ENCODE peak calls at places on chromosomes 3 and 15, in seven cellular contexts. One of them, this sample, is unnamed.

GRCh38 chr3:194043516-194043915 is 92.4 kb upstream of the HES1 start:
- DNase-seq in T-helper 2 cell: no peak
- DNase-seq in thyroid gland: no peak
- DNase-seq in activated gamma-delta T cell treated with Interleukin-2 at 50 U/mL for 16 hours: no peak
- DNase-seq in NCI-H2029: no peak
- DNase-seq in activated CD8-positive, alpha-beta memory T cell treated with anti-CD3 and anti-CD28 coated beads for 1 hour: no peak
- DNase-seq in heart right ventricle: no peak
- DNase-seq in this sample: no peak

GRCh38 chr15:69713726-69714559 is 261.3 kb downstream of the RPLP1 start:
- DNase-seq in T-helper 2 cell: no peak
- DNase-seq in thyroid gland: no peak
- DNase-seq in activated gamma-delta T cell treated with Interleukin-2 at 50 U/mL for 16 hours: peak; percentile 77
- DNase-seq in NCI-H2029: no peak
- DNase-seq in activated CD8-positive, alpha-beta memory T cell treated with anti-CD3 and anti-CD28 coated beads for 1 hour: peak; percentile 40
- DNase-seq in heart right ventricle: no peak
- DNase-seq in this sample: no peak

GRCh38 chr15:96497951-96498350 is 167.5 kb downstream of the NR2F2 start:
- DNase-seq in T-helper 2 cell: no peak
- DNase-seq in thyroid gland: no peak
- DNase-seq in activated gamma-delta T cell treated with Interleukin-2 at 50 U/mL for 16 hours: no peak
- DNase-seq in NCI-H2029: no peak
- DNase-seq in activated CD8-positive, alpha-beta memory T cell treated with anti-CD3 and anti-CD28 coated beads for 1 hour: no peak
- DNase-seq in heart right ventricle: no peak
- DNase-seq in this sample: no peak

GRCh38 chr3:17258823-17259436 is 374.2 kb downstream of the PLCL2 start:
- DNase-seq in T-helper 2 cell: no peak
- DNase-seq in thyroid gland: no peak
- DNase-seq in activated gamma-delta T cell treated with Interleukin-2 at 50 U/mL for 16 hours: peak; percentile 17
- DNase-seq in NCI-H2029: peak; percentile 9
- DNase-seq in activated CD8-positive, alpha-beta memory T cell treated with anti-CD3 and anti-CD28 coated beads for 1 hour: no peak
- DNase-seq in heart right ventricle: peak; percentile 5
- DNase-seq in this sample: no peak

GRCh38 chr3:160133757-160134156 is 91.5 kb upstream of the C3orf80 start:
- DNase-seq in T-helper 2 cell: no peak
- DNase-seq in thyroid gland: no peak
- DNase-seq in activated gamma-delta T cell treated with Interleukin-2 at 50 U/mL for 16 hours: no peak
- DNase-seq in NCI-H2029: no peak
- DNase-seq in activated CD8-positive, alpha-beta memory T cell treated with anti-CD3 and anti-CD28 coated beads for 1 hour: no peak
- DNase-seq in heart right ventricle: no peak
- DNase-seq in this sample: no peak

GRCh38 chr3:194705227-194705626 is 19.5 kb downstream of the FAM43A start:
- DNase-seq in T-helper 2 cell: no peak
- DNase-seq in thyroid gland: no peak
- DNase-seq in activated gamma-delta T cell treated with Interleukin-2 at 50 U/mL for 16 hours: no peak
- DNase-seq in NCI-H2029: no peak
- DNase-seq in activated CD8-positive, alpha-beta memory T cell treated with anti-CD3 and anti-CD28 coated beads for 1 hour: no peak
- DNase-seq in heart right ventricle: no peak
- DNase-seq in this sample: no peak

GRCh38 chr3:111076732-111077131 is 5.1 kb downstream of the NECTIN3 start:
- DNase-seq in T-helper 2 cell: no peak
- DNase-seq in thyroid gland: peak; percentile 36
- DNase-seq in activated gamma-delta T cell treated with Interleukin-2 at 50 U/mL for 16 hours: no peak
- DNase-seq in NCI-H2029: no peak
- DNase-seq in activated CD8-positive, alpha-beta memory T cell treated with anti-CD3 and anti-CD28 coated beads for 1 hour: no peak
- DNase-seq in heart right ventricle: no peak
- DNase-seq in this sample: no peak

GRCh38 chr3:70982274-70982673 is 601.3 kb downstream of the FOXP1 start:
- DNase-seq in T-helper 2 cell: no peak
- DNase-seq in thyroid gland: no peak
- DNase-seq in activated gamma-delta T cell treated with Interleukin-2 at 50 U/mL for 16 hours: no peak
- DNase-seq in NCI-H2029: no peak
- DNase-seq in activated CD8-positive, alpha-beta memory T cell treated with anti-CD3 and anti-CD28 coated beads for 1 hour: no peak
- DNase-seq in heart right ventricle: no peak
- DNase-seq in this sample: no peak

GRCh38 chr15:27808182-27808581 is 290.9 kb downstream of the OCA2 start:
- DNase-seq in T-helper 2 cell: no peak
- DNase-seq in thyroid gland: no peak
- DNase-seq in activated gamma-delta T cell treated with Interleukin-2 at 50 U/mL for 16 hours: no peak
- DNase-seq in NCI-H2029: no peak
- DNase-seq in activated CD8-positive, alpha-beta memory T cell treated with anti-CD3 and anti-CD28 coated beads for 1 hour: no peak
- DNase-seq in heart right ventricle: no peak
- DNase-seq in this sample: no peak

GRCh38 chr3:183158552-183159006 is 4.0 kb downstream of the LAMP3 start:
- DNase-seq in T-helper 2 cell: no peak
- DNase-seq in thyroid gland: no peak
- DNase-seq in activated gamma-delta T cell treated with Interleukin-2 at 50 U/mL for 16 hours: no peak
- DNase-seq in NCI-H2029: no peak
- DNase-seq in activated CD8-positive, alpha-beta memory T cell treated with anti-CD3 and anti-CD28 coated beads for 1 hour: no peak
- DNase-seq in heart right ventricle: no peak
- DNase-seq in this sample: no peak

GRCh38 chr3:120420855-120421570 is 29.8 kb downstream of the FSTL1 start:
- DNase-seq in T-helper 2 cell: no peak
- DNase-seq in thyroid gland: no peak
- DNase-seq in activated gamma-delta T cell treated with Interleukin-2 at 50 U/mL for 16 hours: no peak
- DNase-seq in NCI-H2029: no peak
- DNase-seq in activated CD8-positive, alpha-beta memory T cell treated with anti-CD3 and anti-CD28 coated beads for 1 hour: no peak
- DNase-seq in heart right ventricle: peak; percentile 50
- DNase-seq in this sample: no peak

GRCh38 chr15:40006646-40007045 is 32.3 kb downstream of the SRP14 start:
- DNase-seq in T-helper 2 cell: no peak
- DNase-seq in thyroid gland: no peak
- DNase-seq in activated gamma-delta T cell treated with Interleukin-2 at 50 U/mL for 16 hours: no peak
- DNase-seq in NCI-H2029: no peak
- DNase-seq in activated CD8-positive, alpha-beta memory T cell treated with anti-CD3 and anti-CD28 coated beads for 1 hour: no peak
- DNase-seq in heart right ventricle: no peak
- DNase-seq in this sample: no peak

GRCh38 chr3:184133840-184134745 is 1.1 kb upstream of the EIF2B5 start:
- DNase-seq in T-helper 2 cell: no peak
- DNase-seq in thyroid gland: peak; percentile 88
- DNase-seq in activated gamma-delta T cell treated with Interleukin-2 at 50 U/mL for 16 hours: peak; percentile 20
- DNase-seq in NCI-H2029: peak; percentile 72
- DNase-seq in activated CD8-positive, alpha-beta memory T cell treated with anti-CD3 and anti-CD28 coated beads for 1 hour: no peak
- DNase-seq in heart right ventricle: peak; percentile 86
- DNase-seq in this sample: peak; percentile 58

GRCh38 chr3:139293665-139294023 is 50.2 kb upstream of the MRPS22 start:
- DNase-seq in T-helper 2 cell: no peak
- DNase-seq in thyroid gland: no peak
- DNase-seq in activated gamma-delta T cell treated with Interleukin-2 at 50 U/mL for 16 hours: no peak
- DNase-seq in NCI-H2029: no peak
- DNase-seq in activated CD8-positive, alpha-beta memory T cell treated with anti-CD3 and anti-CD28 coated beads for 1 hour: no peak
- DNase-seq in heart right ventricle: no peak
- DNase-seq in this sample: no peak

GRCh38 chr3:58045084-58045483 is 36.9 kb downstream of the FLNB start:
- DNase-seq in T-helper 2 cell: no peak
- DNase-seq in thyroid gland: no peak
- DNase-seq in activated gamma-delta T cell treated with Interleukin-2 at 50 U/mL for 16 hours: no peak
- DNase-seq in NCI-H2029: no peak
- DNase-seq in activated CD8-positive, alpha-beta memory T cell treated with anti-CD3 and anti-CD28 coated beads for 1 hour: no peak
- DNase-seq in heart right ventricle: no peak
- DNase-seq in this sample: no peak

GRCh38 chr3:112354642-112355333 is 21.8 kb downstream of the CD200 start:
- DNase-seq in T-helper 2 cell: no peak
- DNase-seq in thyroid gland: no peak
- DNase-seq in activated gamma-delta T cell treated with Interleukin-2 at 50 U/mL for 16 hours: no peak
- DNase-seq in NCI-H2029: no peak
- DNase-seq in activated CD8-positive, alpha-beta memory T cell treated with anti-CD3 and anti-CD28 coated beads for 1 hour: no peak
- DNase-seq in heart right ventricle: no peak
- DNase-seq in this sample: no peak

GRCh38 chr3:108346301-108346989 is 50.1 kb downstream of the HHLA2 start:
- DNase-seq in T-helper 2 cell: no peak
- DNase-seq in thyroid gland: no peak
- DNase-seq in activated gamma-delta T cell treated with Interleukin-2 at 50 U/mL for 16 hours: no peak
- DNase-seq in NCI-H2029: no peak
- DNase-seq in activated CD8-positive, alpha-beta memory T cell treated with anti-CD3 and anti-CD28 coated beads for 1 hour: no peak
- DNase-seq in heart right ventricle: no peak
- DNase-seq in this sample: no peak

GRCh38 chr3:123096701-123097100 is 29.9 kb downstream of the PDIA5 start:
- DNase-seq in T-helper 2 cell: no peak
- DNase-seq in thyroid gland: peak; percentile 66
- DNase-seq in activated gamma-delta T cell treated with Interleukin-2 at 50 U/mL for 16 hours: no peak
- DNase-seq in NCI-H2029: no peak
- DNase-seq in activated CD8-positive, alpha-beta memory T cell treated with anti-CD3 and anti-CD28 coated beads for 1 hour: no peak
- DNase-seq in heart right ventricle: peak; percentile 78
- DNase-seq in this sample: no peak

GRCh38 chr3:181999314-181999713 is 287.6 kb downstream of the SOX2 start:
- DNase-seq in T-helper 2 cell: no peak
- DNase-seq in thyroid gland: no peak
- DNase-seq in activated gamma-delta T cell treated with Interleukin-2 at 50 U/mL for 16 hours: no peak
- DNase-seq in NCI-H2029: no peak
- DNase-seq in activated CD8-positive, alpha-beta memory T cell treated with anti-CD3 and anti-CD28 coated beads for 1 hour: no peak
- DNase-seq in heart right ventricle: no peak
- DNase-seq in this sample: no peak

GRCh38 chr3:50487181-50487580 is 16.3 kb downstream of the CACNA2D2 start:
- DNase-seq in T-helper 2 cell: no peak
- DNase-seq in thyroid gland: no peak
- DNase-seq in activated gamma-delta T cell treated with Interleukin-2 at 50 U/mL for 16 hours: no peak
- DNase-seq in NCI-H2029: no peak
- DNase-seq in activated CD8-positive, alpha-beta memory T cell treated with anti-CD3 and anti-CD28 coated beads for 1 hour: no peak
- DNase-seq in heart right ventricle: no peak
- DNase-seq in this sample: no peak

GRCh38 chr15:95259513-95259912 is 1028.2 kb downstream of the MCTP2 start:
- DNase-seq in T-helper 2 cell: no peak
- DNase-seq in thyroid gland: peak; percentile 38
- DNase-seq in activated gamma-delta T cell treated with Interleukin-2 at 50 U/mL for 16 hours: peak; percentile 52
- DNase-seq in NCI-H2029: peak; percentile 24
- DNase-seq in activated CD8-positive, alpha-beta memory T cell treated with anti-CD3 and anti-CD28 coated beads for 1 hour: peak; percentile 1
- DNase-seq in heart right ventricle: peak; percentile 77
- DNase-seq in this sample: peak; percentile 2

GRCh38 chr3:115381573-115381912 is 234.5 kb upstream of the ZBTB20 start:
- DNase-seq in T-helper 2 cell: no peak
- DNase-seq in thyroid gland: no peak
- DNase-seq in activated gamma-delta T cell treated with Interleukin-2 at 50 U/mL for 16 hours: no peak
- DNase-seq in NCI-H2029: no peak
- DNase-seq in activated CD8-positive, alpha-beta memory T cell treated with anti-CD3 and anti-CD28 coated beads for 1 hour: no peak
- DNase-seq in heart right ventricle: peak; percentile 61
- DNase-seq in this sample: no peak

GRCh38 chr3:12966847-12967750 is 106.1 kb downstream of the IQSEC1 start:
- DNase-seq in T-helper 2 cell: no peak
- DNase-seq in thyroid gland: peak; percentile 23
- DNase-seq in activated gamma-delta T cell treated with Interleukin-2 at 50 U/mL for 16 hours: no peak
- DNase-seq in NCI-H2029: no peak
- DNase-seq in activated CD8-positive, alpha-beta memory T cell treated with anti-CD3 and anti-CD28 coated beads for 1 hour: no peak
- DNase-seq in heart right ventricle: no peak
- DNase-seq in this sample: no peak

GRCh38 chr3:151468284-151468917 is 7.5 kb upstream of the IGSF10 start:
- DNase-seq in T-helper 2 cell: no peak
- DNase-seq in thyroid gland: peak; percentile 24
- DNase-seq in activated gamma-delta T cell treated with Interleukin-2 at 50 U/mL for 16 hours: peak; percentile 40
- DNase-seq in NCI-H2029: peak; percentile 41
- DNase-seq in activated CD8-positive, alpha-beta memory T cell treated with anti-CD3 and anti-CD28 coated beads for 1 hour: no peak
- DNase-seq in heart right ventricle: peak; percentile 45
- DNase-seq in this sample: peak; percentile 53

GRCh38 chr3:123733805-123734526 is 149.1 kb upstream of the HACD2 start:
- DNase-seq in T-helper 2 cell: no peak
- DNase-seq in thyroid gland: no peak
- DNase-seq in activated gamma-delta T cell treated with Interleukin-2 at 50 U/mL for 16 hours: no peak
- DNase-seq in NCI-H2029: no peak
- DNase-seq in activated CD8-positive, alpha-beta memory T cell treated with anti-CD3 and anti-CD28 coated beads for 1 hour: no peak
- DNase-seq in heart right ventricle: no peak
- DNase-seq in this sample: no peak

This sample was measured in NCI-H1092.